ENCODE peak calls at places on chromosomes 13 and 19, in five cellular contexts. Z is endothelial cell of umbilical vein, N is neural progenitor cell, P is PC-3, G is SK-N-SH. C is an unnamed sample.
A peak's percentile ranks its signal among the peaks of the same experiment; 100 is the strongest.

GRCh38 chr19:35944553-35944952 is 8.4 kb downstream of the LRFN3 start:
- DNase-seq in G (no peak), N (no peak), Z (no peak), P (no peak), C (no peak)

GRCh38 chr13:84658881-84659661 is 776.8 kb upstream of the SLITRK1 start:
- DNase-seq in N (no peak), G (no peak), Z (no peak), P (no peak), C (no peak)

GRCh38 chr19:45866400-45867176 is 2.5 kb downstream of the FOXA3 start:
- DNase-seq in N (no peak), P (no peak), G (no peak), Z (no peak), C (no peak)

GRCh38 chr19:39167461-39168257 is 29.1 kb upstream of the NCCRP1 start:
- DNase-seq in N (no peak), G (no peak), Z (no peak), P (peak; percentile 60), C (peak; percentile 54)

GRCh38 chr13:62629618-62630017 is 1214.0 kb upstream of the PCDH20 start:
- DNase-seq in P (no peak), N (no peak), G (no peak), Z (no peak), C (peak; percentile 20)

GRCh38 chr19:42412661-42413076 is 14.5 kb downstream of the LIPE start:
- DNase-seq in P (no peak), Z (no peak), N (no peak), G (peak; percentile 46), C (no peak)

GRCh38 chr13:81659984-81660383 is 1319.1 kb upstream of the SPRY2 start:
- DNase-seq in N (no peak), P (no peak), G (no peak), Z (no peak), C (no peak)

GRCh38 chr13:24540236-24541126 is 27.9 kb upstream of the PARP4 start:
- DNase-seq in P (no peak), N (peak; percentile 41), Z (peak; percentile 13), G (peak; percentile 51), C (peak; percentile 14)

GRCh38 chr19:46736544-46737274 is 9.1 kb upstream of the FKRP start:
- DNase-seq in N (peak; percentile 52), Z (no peak), P (no peak), G (no peak), C (no peak)

GRCh38 chr13:109140777-109141354 is 511.5 kb downstream of the MYO16 start:
- DNase-seq in P (no peak), N (no peak), G (peak; percentile 73), Z (no peak), C (no peak)

GRCh38 chr19:295687-296370 is 4.6 kb upstream of the PLPP2 start:
- DNase-seq in G (peak; percentile 30), Z (no peak), N (no peak), P (no peak), C (no peak)

GRCh38 chr13:31870511-31870910 is 131.2 kb downstream of the RXFP2 start:
- DNase-seq in P (no peak), N (no peak), Z (no peak), G (no peak), C (no peak)

GRCh38 chr13:113493315-113493951 is 2.9 kb upstream of the DCUN1D2 start:
- DNase-seq in N (no peak), G (no peak), P (peak; percentile 92), Z (peak; percentile 95), C (peak; percentile 82)

GRCh38 chr19:19746286-19747213 is 13.6 kb upstream of the ZNF14 start:
- DNase-seq in Z (no peak), N (no peak), P (no peak), G (peak; percentile 15), C (no peak)

GRCh38 chr19:3125900-3126524 is 9.8 kb upstream of the GNA15 start:
- DNase-seq in G (peak; percentile 87), Z (peak; percentile 53), P (peak; percentile 65), N (peak; percentile 67), C (peak; percentile 68)

GRCh38 chr19:42178791-42179500 is 38.5 kb downstream of the DEDD2 start:
- DNase-seq in P (no peak), G (peak; percentile 74), N (no peak), Z (no peak), C (no peak)

GRCh38 chr19:17948967-17949930 is 16.4 kb downstream of the CCDC124 start:
- DNase-seq in Z (no peak), P (no peak), N (peak; percentile 43), G (no peak), C (no peak)

GRCh38 chr19:49677232-49677881 is at the start of gene PRMT1:
- DNase-seq in Z (no peak), P (peak; percentile 47), N (no peak), G (peak; percentile 78), C (peak; percentile 75)

GRCh38 chr13:27789495-27790303 is 2.6 kb upstream of the GSX1 start:
- DNase-seq in G (no peak), Z (no peak), N (peak; percentile 70), P (no peak), C (no peak)
- H3K4me3 ChIP-seq in G (peak overlapping the region; percentile 23), Z (no peak overlapping the region), N (peak overlapping the region; percentile 34), P (no peak overlapping the region), C (peak overlapping the region; percentile 5)

GRCh38 chr19:55300821-55301458 is 17.1 kb downstream of the BRSK1 start:
- DNase-seq in Z (no peak), P (no peak), N (peak; percentile 72), G (no peak), C (no peak)
- H3K4me2 ChIP-seq in Z (no peak overlapping the region), P (peak overlapping the region; percentile 82), N (peak overlapping the region; percentile 65), G (no peak overlapping the region), C (no peak overlapping the region)

GRCh38 chr19:10518444-10519361 is 1.5 kb upstream of the S1PR5 start:
- DNase-seq in N (peak; percentile 23), P (no peak), Z (no peak), G (peak; percentile 51), C (no peak)

GRCh38 chr19:10523135-10523636 is 5.9 kb upstream of the S1PR5 start:
- DNase-seq in N (no peak), Z (no peak), P (no peak), G (no peak), C (no peak)

GRCh38 chr19:10520652-10521318 is 3.5 kb upstream of the S1PR5 start:
- DNase-seq in G (peak; percentile 37), N (no peak), Z (no peak), P (peak; percentile 57), C (no peak)

GRCh38 chr19:10519421-10519820 is 2.2 kb upstream of the S1PR5 start:
- DNase-seq in Z (no peak), P (no peak), N (no peak), G (no peak), C (no peak)

DNA sequence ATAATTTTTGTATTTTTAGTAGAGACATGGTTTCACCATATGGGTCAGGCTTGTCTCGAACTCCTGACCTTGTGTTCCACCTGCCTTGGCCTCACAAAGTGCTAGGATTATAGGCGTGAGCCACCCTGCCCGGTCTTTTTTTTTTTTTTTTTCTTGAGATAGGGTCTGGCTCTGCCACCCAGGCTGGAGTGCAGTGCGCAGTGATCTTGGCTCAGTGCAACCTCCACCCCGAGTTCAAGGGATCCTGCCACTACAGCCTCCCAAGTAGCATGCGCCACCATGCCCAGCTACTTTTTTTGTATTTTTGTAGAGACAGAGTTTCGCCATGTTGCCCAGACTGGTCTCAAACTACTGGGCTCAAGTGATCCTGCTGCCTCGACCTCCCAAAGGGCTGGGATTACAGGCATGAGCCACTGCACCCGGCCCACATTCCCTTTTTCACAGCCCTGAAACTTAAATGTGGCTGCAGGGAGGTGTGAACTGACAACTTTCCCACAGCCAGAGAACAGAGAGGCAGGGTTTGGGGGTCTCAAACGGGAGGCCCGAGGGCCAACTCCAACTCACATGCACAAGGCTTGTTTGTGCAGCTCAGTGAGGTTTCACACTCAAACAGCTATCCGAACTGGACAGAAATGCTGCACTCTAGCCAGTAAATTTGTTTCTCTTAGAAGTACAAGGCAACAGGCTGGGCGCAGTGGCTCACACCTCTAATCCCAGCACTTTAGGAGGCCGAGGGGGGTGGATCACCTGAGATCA is 4.4 kb upstream of the S1PR5 start:
- DNase-seq in P (no peak), N (no peak), G (no peak), Z (no peak), C (no peak)
- H2AFZ ChIP-seq in P (no peak overlapping the region), N (no peak overlapping the region), G (no peak overlapping the region), Z (no peak overlapping the region), C (no peak overlapping the region)

GRCh38 chr13:111184685-111185401 is 69.7 kb downstream of the ARHGEF7 start:
- DNase-seq in Z (no peak), P (no peak), G (no peak), N (no peak), C (no peak)
- H3K4me3 ChIP-seq in Z (no peak overlapping the region), P (no peak overlapping the region), G (no peak overlapping the region), N (no peak overlapping the region), C (no peak overlapping the region)

DNA sequence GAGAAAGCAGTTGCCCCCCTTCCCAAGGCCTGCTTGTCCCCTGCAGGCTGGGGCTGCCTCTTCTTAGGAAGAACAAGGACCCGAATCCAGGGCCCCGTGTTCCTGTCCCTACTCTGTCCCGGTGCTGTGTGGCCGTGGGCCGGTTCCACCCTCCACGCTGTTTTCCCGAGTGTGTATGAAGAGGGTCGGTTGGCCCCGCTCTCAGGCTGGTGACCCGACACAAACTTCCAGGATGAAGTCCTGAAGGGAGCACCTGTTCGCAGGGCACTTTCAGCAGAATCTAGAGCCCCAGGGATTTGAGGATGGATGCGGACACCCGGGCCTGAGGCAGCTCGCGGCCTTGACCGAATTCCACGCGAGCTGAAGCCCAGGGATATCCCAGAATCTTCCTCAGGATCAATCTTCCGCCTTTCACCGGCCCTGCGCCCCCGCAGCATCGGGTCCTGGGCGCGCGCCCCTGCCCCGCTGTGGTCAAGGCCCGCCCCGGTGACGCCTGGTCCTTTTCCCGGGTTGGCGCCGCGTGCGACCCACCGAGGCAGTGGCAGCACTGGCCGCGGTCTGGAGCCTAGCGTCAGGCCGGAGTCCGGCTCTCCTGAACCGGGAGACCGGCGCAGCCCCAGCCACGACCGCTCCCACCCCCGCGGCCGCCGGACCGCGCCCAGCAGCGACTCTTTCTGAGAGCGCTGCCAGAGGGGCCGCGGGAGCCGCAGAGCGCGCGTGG is 528 bp upstream of the CHST8 start:
- DNase-seq in Z (no peak), N (no peak), P (no peak), G (no peak), C (no peak)
- H3K4me2 ChIP-seq in Z (no peak overlapping the region), N (peak overlapping the region; percentile 97), P (no peak overlapping the region), G (no peak overlapping the region), C (peak overlapping the region; percentile 97)

DNA sequence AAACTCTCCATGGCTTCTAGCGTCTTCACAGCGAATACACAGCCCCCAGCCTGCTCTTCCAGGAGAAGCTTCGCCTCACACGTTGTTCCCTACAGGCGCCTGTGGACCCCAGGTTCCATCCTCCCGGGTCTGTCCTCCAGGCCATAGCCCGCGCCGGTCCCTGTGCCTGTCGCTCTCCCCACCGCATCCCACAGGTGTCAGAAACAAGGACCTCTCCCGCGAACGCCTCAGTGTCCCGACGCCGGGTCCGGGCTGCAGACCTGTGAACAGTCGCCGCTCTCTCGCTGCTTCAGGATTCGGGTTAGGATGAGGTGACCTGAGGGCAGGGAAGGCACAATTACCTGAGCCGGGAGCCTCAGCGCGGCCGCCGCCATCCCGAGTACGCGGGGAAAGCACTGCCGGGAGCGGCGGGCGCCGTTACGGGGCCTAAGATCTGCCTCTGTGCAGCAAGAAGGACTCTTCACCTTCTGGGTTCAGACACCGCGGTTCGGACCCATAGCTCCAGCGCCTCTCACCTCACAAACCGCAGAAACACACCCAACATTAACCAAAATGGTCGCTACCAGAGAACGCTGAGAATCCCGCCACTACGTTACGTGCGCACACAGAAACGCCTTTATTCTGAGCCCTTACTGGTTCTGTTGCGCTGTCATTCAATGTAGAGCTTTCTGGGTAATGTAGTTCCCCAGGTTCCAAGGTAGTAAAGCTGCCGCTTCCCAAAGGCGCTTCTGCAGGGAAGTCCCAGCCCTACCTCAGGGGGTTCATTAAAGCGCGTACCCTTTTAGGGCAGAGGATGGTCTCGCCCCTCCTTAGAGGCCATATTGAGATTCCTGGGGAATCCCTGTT is at the start of gene ZNF418:
- DNase-seq in N (peak; percentile 93), Z (peak; percentile 76), P (no peak), G (no peak), C (peak; percentile 86)
- H2AFZ ChIP-seq in N (peak within 1 kb of the TSS; percentile 98), Z (peak within 1 kb of the TSS; percentile 71), P (no peak within 1 kb of the TSS), G (no peak within 1 kb of the TSS), C (peak within 1 kb of the TSS; percentile 88)